ENCODE peak calls at places on chromosomes 16 and 17, in seven cellular contexts. D is AG10803, N is neural crest cell, G is spleen, J is heart right ventricle, L is lower leg skin, T is adrenal gland. I is an unnamed sample.

GRCh38 chr17:6551909-6552768 is 4.2 kb downstream of the PITPNM3 start:
- DNase-seq in G (no peak), N (no peak), T (no peak), J (peak), L (peak), D (no peak), I (no peak)

GRCh38 chr16:57675752-57676623 is 7.9 kb downstream of the ADGRG3 start:
- DNase-seq in N (no peak), J (peak), D (no peak), G (no peak), L (no peak), T (no peak), I (no peak)

GRCh38 chr16:86227041-86227440 is 283.3 kb upstream of the FOXF1 start:
- DNase-seq in T (no peak), L (no peak), N (no peak), G (peak), J (no peak), D (no peak), I (no peak)

GRCh38 chr17:7833795-7834553 is at the start of gene KDM6B:
- DNase-seq in T (peak), N (peak), D (peak), L (peak), G (peak), J (peak), I (peak)

GRCh38 chr17:41065829-41066624 is at the start of gene KRTAP2-4:
- DNase-seq in J (no peak), N (no peak), D (peak), G (no peak), T (no peak), L (no peak), I (no peak)

GRCh38 chr17:57370051-57370581 is 113.8 kb downstream of the MSI2 start:
- DNase-seq in T (peak), J (no peak), D (peak), G (no peak), N (no peak), L (no peak), I (no peak)

GRCh38 chr16:68356249-68356918 is 45.6 kb downstream of the PRMT7 start:
- DNase-seq in N (no peak), L (no peak), G (no peak), J (no peak), D (no peak), T (peak), I (no peak)

GRCh38 chr17:39239640-39240314 is 14.0 kb upstream of the STAC2 start:
- DNase-seq in T (no peak), D (no peak), N (no peak), J (no peak), G (peak), L (no peak), I (peak)

GRCh38 chr17:74010903-74011302 is 192.6 kb upstream of the RPL38 start:
- DNase-seq in D (no peak), J (no peak), G (no peak), N (no peak), L (no peak), T (no peak), I (no peak)

GRCh38 chr16:12976936-12977335 is 75.5 kb downstream of the SHISA9 start:
- DNase-seq in G (no peak), L (no peak), T (no peak), N (no peak), D (no peak), J (no peak), I (no peak)

GRCh38 chr16:84778720-84779119 is 41.1 kb upstream of the CRISPLD2 start:
- DNase-seq in J (no peak), N (no peak), T (no peak), G (no peak), D (no peak), L (no peak), I (no peak)

GRCh38 chr17:40346061-40346767 is 18.3 kb downstream of the GJD3 start:
- DNase-seq in L (no peak), N (no peak), J (no peak), G (no peak), D (no peak), T (no peak), I (no peak)

GRCh38 chr17:72901098-72901497 is 191.4 kb downstream of the SLC39A11 start:
- DNase-seq in J (no peak), G (no peak), L (no peak), D (no peak), T (no peak), N (no peak), I (no peak)

GRCh38 chr17:69012895-69013805 is 47.6 kb downstream of the ABCA9 start:
- DNase-seq in D (peak), J (no peak), G (no peak), N (no peak), T (no peak), L (no peak), I (no peak)

GRCh38 chr17:34351041-34351575 is 5.2 kb upstream of the CCL13 start:
- DNase-seq in G (no peak), T (no peak), N (no peak), D (no peak), J (no peak), L (no peak), I (no peak)

GRCh38 chr16:67884-68789 is 4.3 kb downstream of the RHBDF1 start:
- DNase-seq in N (peak), T (no peak), D (no peak), J (no peak), L (no peak), G (peak), I (no peak)

GRCh38 chr17:64020068-64020766 is at the start of gene ICAM2:
- DNase-seq in G (peak), L (peak), N (no peak), J (peak), D (no peak), T (peak), I (no peak)

GRCh38 chr16:82699711-82700495 is 73.1 kb downstream of the CDH13 start:
- DNase-seq in D (peak), G (no peak), J (peak), T (no peak), N (no peak), L (peak), I (no peak)

GRCh38 chr16:50667497-50668367 is 13.4 kb downstream of the SNX20 start:
- DNase-seq in N (no peak), D (no peak), L (no peak), G (peak), T (no peak), J (no peak), I (no peak)

GRCh38 chr17:1905190-1905919 is 75.5 kb downstream of the RPA1 start:
- DNase-seq in N (no peak), D (no peak), G (no peak), J (no peak), T (no peak), L (no peak), I (no peak)

GRCh38 chr17:50533720-50534148 is 1.2 kb downstream of the EPN3 start:
- DNase-seq in G (no peak), L (no peak), T (peak), J (peak), N (no peak), D (peak), I (peak)

GRCh38 chr17:62994931-62995330 is 28.9 kb downstream of the TANC2 start:
- DNase-seq in T (no peak), N (no peak), J (no peak), D (peak), G (no peak), L (no peak), I (no peak)

GRCh38 chr16:70749006-70749678 is 51.8 kb downstream of the VAC14 start:
- DNase-seq in L (no peak), T (no peak), D (no peak), G (no peak), J (no peak), N (no peak), I (no peak)

GRCh38 chr16:85606920-85607319 is 6.2 kb upstream of the GSE1 start:
- DNase-seq in T (no peak), J (no peak), N (no peak), G (no peak), D (no peak), L (no peak), I (no peak)

GRCh38 chr16:53821487-53821886 is 117.5 kb downstream of the FTO start:
- DNase-seq in T (no peak), L (no peak), D (peak), J (no peak), N (no peak), G (no peak), I (no peak)

GRCh38 chr17:62641101-62641500 is 13.6 kb downstream of the MRC2 start:
- DNase-seq in J (no peak), D (no peak), G (no peak), N (no peak), T (no peak), L (no peak), I (no peak)

GRCh38 chr16:69311533-69312388 is 611 bp downstream of the VPS4A start:
- DNase-seq in J (no peak), G (peak), N (peak), L (no peak), D (peak), T (peak), I (peak)

DNA sequence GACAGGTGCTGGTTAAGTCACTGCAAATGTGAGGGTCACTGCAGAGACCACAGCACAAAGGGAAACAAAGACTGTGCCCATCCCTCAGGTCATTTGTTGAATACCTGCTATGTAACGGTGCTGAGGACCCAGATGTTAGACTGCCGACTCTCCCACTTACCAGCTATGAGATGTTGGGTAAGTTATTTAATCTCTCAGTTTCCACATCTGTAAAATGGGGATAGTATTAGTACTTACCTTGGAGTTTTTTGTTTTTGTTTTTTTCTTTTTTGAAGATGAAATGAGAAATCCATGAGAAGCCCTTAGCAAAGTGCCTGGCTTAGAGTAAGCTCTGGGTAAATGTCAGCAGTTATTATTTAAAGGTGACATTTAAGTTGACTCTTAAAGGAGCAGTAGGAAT is 50.5 kb upstream of the PMFBP1 start:
- DNase-seq in J (no peak), T (no peak), D (no peak), G (no peak), N (no peak), L (no peak), I (no peak)
- TF ChIP-seq CTCF in J (no peak), T (no peak), D (no peak), G (no peak), N (no peak), L (no peak), I (no peak)

GRCh38 chr17:17972126-17972951 is at the start of the genes DRC3 and TOM1L2:
- DNase-seq in T (peak), G (peak), L (peak), J (peak), D (peak), N (peak), I (peak)
- TF ChIP-seq CTCF in T (no peak), G (peak), L (no peak), J (no peak), D (peak), N (no peak), I (no peak)

GRCh38 chr16:10256855-10257641 is 74.8 kb upstream of the GRIN2A start:
- DNase-seq in N (peak), T (no peak), J (peak), G (peak), L (no peak), D (peak), I (no peak)
- TF ChIP-seq CTCF in N (peak), T (peak), J (peak), G (peak), L (peak), D (peak), I (peak)

GRCh38 chr16:10368984-10369551 is 16.8 kb upstream of the ATF7IP2 start:
- DNase-seq in L (no peak), N (no peak), T (no peak), J (no peak), G (no peak), D (no peak), I (no peak)
- TF ChIP-seq CTCF in L (no peak), N (no peak), T (no peak), J (no peak), G (no peak), D (no peak), I (no peak)

GRCh38 chr17:48860034-48860433 is 29.2 kb downstream of the CALCOCO2 start:
- DNase-seq in G (no peak), N (no peak), D (no peak), L (no peak), T (no peak), J (no peak), I (no peak)
- TF ChIP-seq CTCF in G (no peak), N (peak), D (peak), L (no peak), T (no peak), J (no peak), I (peak)

GRCh38 chr17:14805348-14805747 is 459.8 kb downstream of the PMP22 start:
- DNase-seq in T (no peak), N (no peak), J (no peak), D (peak), G (no peak), L (no peak), I (no peak)
- TF ChIP-seq CTCF in T (no peak), N (peak), J (no peak), D (peak), G (no peak), L (no peak), I (no peak)

GRCh38 chr17:65218261-65218660 is 81.1 kb downstream of the RGS9 start:
- DNase-seq in L (no peak), D (no peak), J (no peak), T (no peak), G (no peak), N (no peak), I (no peak)

GRCh38 chr17:65220732-65221131 is 83.6 kb downstream of the RGS9 start:
- DNase-seq in N (no peak), T (no peak), D (peak), L (no peak), J (no peak), G (no peak), I (no peak)

GRCh38 chr17:65219707-65220106 is 82.5 kb downstream of the RGS9 start:
- DNase-seq in G (no peak), J (no peak), N (no peak), D (no peak), T (no peak), L (no peak), I (no peak)

GRCh38 chr17:65222216-65222738 is 85.1 kb downstream of the RGS9 start:
- DNase-seq in L (no peak), G (no peak), J (no peak), T (no peak), N (no peak), D (peak), I (no peak)

DNA sequence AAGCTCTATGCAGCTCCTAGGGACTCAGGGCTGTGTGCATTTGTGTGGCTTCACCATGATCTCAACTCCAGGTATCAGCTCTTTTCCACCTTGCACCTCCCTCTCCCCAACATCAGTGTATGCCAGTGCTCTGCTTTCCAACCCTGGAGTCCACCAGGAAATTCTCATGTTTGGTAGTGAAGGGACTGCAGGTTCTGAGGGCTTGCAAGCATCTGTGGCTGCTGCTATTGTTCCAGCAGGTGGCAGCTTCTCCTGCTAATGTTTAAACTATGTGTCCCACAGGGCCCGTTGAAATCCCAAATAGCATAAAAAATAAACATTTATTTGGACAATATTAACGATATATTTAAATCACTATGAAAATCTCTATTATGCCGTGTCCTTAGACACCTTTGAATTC is 82.0 kb downstream of the RGS9 start:
- DNase-seq in J (no peak), T (no peak), D (no peak), N (no peak), G (no peak), L (no peak), I (no peak)
- TF ChIP-seq CTCF in J (no peak), T (no peak), D (peak), N (peak), G (no peak), L (no peak), I (no peak)

DNA sequence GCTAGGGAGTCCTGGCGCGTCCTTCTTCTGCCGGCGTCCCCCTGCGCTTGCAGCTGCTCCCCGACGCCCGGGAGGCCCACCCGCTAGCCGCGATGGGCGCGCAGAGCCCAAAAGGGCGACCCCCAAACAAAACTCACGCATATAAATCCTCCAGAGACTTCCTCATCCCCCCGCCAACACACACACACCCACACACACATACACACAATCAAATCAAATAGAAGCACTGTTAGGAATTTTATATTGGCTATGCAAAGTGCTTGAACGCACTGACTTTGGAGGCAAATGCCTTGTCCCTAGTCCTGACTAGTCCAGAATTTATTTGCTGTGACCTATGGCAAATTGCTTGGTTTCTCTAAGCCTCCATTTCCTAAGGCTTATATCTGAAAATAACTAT is 23.8 kb upstream of the CRYM start:
- DNase-seq in J (no peak), T (no peak), G (no peak), D (no peak), N (no peak), L (no peak), I (no peak)
- TF ChIP-seq CTCF in J (no peak), T (no peak), G (no peak), D (no peak), N (no peak), L (no peak), I (no peak)